ENCODE peak calls at places on chromosomes 7 and 10, in four cellular contexts. B, I, W and U are unnamed samples.

GRCh38 chr10:77844177-77844576 is 82.4 kb downstream of the DLG5 start:
- DNase-seq in W (no peak), I (no peak), B (no peak), U (no peak)

GRCh38 chr7:47474211-47474936 is 107.5 kb downstream of the TNS3 start:
- DNase-seq in W (no peak), B (no peak), I (no peak), U (no peak)

GRCh38 chr10:44766601-44767000 is 144.5 kb upstream of the TMEM72 start:
- DNase-seq in W (no peak), I (no peak), B (no peak), U (no peak)

GRCh38 chr10:48572414-48572813 is 32.5 kb downstream of the ARHGAP22 start:
- DNase-seq in B (no peak), I (no peak), W (no peak), U (no peak)

GRCh38 chr10:97574374-97575100 is 2.0 kb downstream of the ANKRD2 start:
- DNase-seq in W (no peak), B (no peak), I (no peak), U (peak; percentile 74)

GRCh38 chr7:97506728-97507127 is 225.2 kb upstream of the TAC1 start:
- DNase-seq in B (peak; percentile 20), W (no peak), I (no peak), U (no peak)

GRCh38 chr7:151174246-151175046 is 7.0 kb upstream of the GBX1 start:
- DNase-seq in B (no peak), I (peak; percentile 82), W (no peak), U (no peak)

GRCh38 chr10:24465899-24466615 is 257.1 kb downstream of the KIAA1217 start:
- DNase-seq in W (no peak), I (no peak), B (peak; percentile 45), U (peak; percentile 92)

GRCh38 chr10:32413513-32413912 is 32.4 kb upstream of the CCDC7 start:
- DNase-seq in B (no peak), W (no peak), I (no peak), U (no peak)

GRCh38 chr7:157652161-157652953 is 315.6 kb downstream of the DNAJB6 start:
- DNase-seq in I (no peak), B (no peak), W (no peak), U (no peak)

GRCh38 chr7:134648456-134648855 is 1.8 kb downstream of the BPGM start:
- DNase-seq in B (no peak), W (no peak), I (no peak), U (no peak)

GRCh38 chr10:72550239-72550638 is 75.6 kb downstream of the MICU1 start:
- DNase-seq in I (no peak), W (no peak), B (no peak), U (no peak)

GRCh38 chr7:26646666-26647065 is 217.7 kb downstream of the SKAP2 start:
- DNase-seq in W (no peak), B (no peak), I (no peak), U (no peak)

GRCh38 chr7:51430480-51431086 is 114.0 kb upstream of the COBL start:
- DNase-seq in W (peak; percentile 75), B (peak; percentile 5), I (peak; percentile 69), U (peak; percentile 43)

GRCh38 chr7:134865001-134865845 is 85.8 kb downstream of the CALD1 start:
- DNase-seq in W (no peak), B (peak; percentile 19), I (no peak), U (no peak)

GRCh38 chr10:27742195-27742925 is 3.3 kb downstream of the MKX start:
- DNase-seq in B (peak; percentile 38), I (peak; percentile 83), W (peak; percentile 78), U (peak; percentile 41)

GRCh38 chr10:68424454-68425014 is 17.5 kb upstream of the RUFY2 start:
- DNase-seq in W (no peak), B (no peak), I (no peak), U (no peak)

GRCh38 chr7:46908770-46909169 is 673.1 kb downstream of the TNS3 start:
- DNase-seq in W (no peak), B (no peak), I (no peak), U (no peak)

GRCh38 chr10:127534511-127534910 is 14.6 kb upstream of the NPS start:
- DNase-seq in I (no peak), W (no peak), B (no peak), U (no peak)

GRCh38 chr7:132347129-132347528 is 229.1 kb downstream of the PLXNA4 start:
- DNase-seq in B (no peak), W (no peak), I (peak; percentile 20), U (no peak)

GRCh38 chr7:100745184-100745583 is 11.8 kb downstream of the ZAN start:
- DNase-seq in W (peak; percentile 80), B (no peak), I (peak; percentile 31), U (no peak)

GRCh38 chr7:145481985-145482384 is 634.6 kb upstream of the CNTNAP2 start:
- DNase-seq in I (no peak), B (no peak), W (no peak), U (no peak)

GRCh38 chr7:148718431-148718830 is 19.7 kb downstream of the CUL1 start:
- DNase-seq in B (no peak), W (no peak), I (no peak), U (no peak)

GRCh38 chr7:145183069-145183468 is 347.2 kb upstream of the TPK1 start:
- DNase-seq in I (no peak), W (no peak), B (no peak), U (no peak)

GRCh38 chr10:101080933-101081546 is 19.3 kb downstream of the KAZALD1 start:
- DNase-seq in B (no peak), I (peak; percentile 66), W (peak; percentile 39), U (no peak)

GRCh38 chr10:27242951-27243551 is 2.5 kb upstream of the ACBD5 start:
- DNase-seq in B (peak; percentile 70), W (no peak), I (no peak), U (peak; percentile 61)

GRCh38 chr7:91436655-91437054 is 172.4 kb downstream of the FZD1 start:
- DNase-seq in B (no peak), W (no peak), I (no peak), U (no peak)

GRCh38 chr10:26887611-26888215 is 27.0 kb upstream of the ABI1 start:
- DNase-seq in W (no peak), I (no peak), B (no peak), U (no peak)

GRCh38 chr7:158110661-158111555 is 476.7 kb downstream of the PTPRN2 start:
- DNase-seq in I (no peak), W (no peak), B (no peak), U (peak; percentile 40)

GRCh38 chr10:33229252-33229943 is 105.1 kb downstream of the NRP1 start:
- DNase-seq in W (no peak), I (no peak), B (no peak), U (no peak)

DNA sequence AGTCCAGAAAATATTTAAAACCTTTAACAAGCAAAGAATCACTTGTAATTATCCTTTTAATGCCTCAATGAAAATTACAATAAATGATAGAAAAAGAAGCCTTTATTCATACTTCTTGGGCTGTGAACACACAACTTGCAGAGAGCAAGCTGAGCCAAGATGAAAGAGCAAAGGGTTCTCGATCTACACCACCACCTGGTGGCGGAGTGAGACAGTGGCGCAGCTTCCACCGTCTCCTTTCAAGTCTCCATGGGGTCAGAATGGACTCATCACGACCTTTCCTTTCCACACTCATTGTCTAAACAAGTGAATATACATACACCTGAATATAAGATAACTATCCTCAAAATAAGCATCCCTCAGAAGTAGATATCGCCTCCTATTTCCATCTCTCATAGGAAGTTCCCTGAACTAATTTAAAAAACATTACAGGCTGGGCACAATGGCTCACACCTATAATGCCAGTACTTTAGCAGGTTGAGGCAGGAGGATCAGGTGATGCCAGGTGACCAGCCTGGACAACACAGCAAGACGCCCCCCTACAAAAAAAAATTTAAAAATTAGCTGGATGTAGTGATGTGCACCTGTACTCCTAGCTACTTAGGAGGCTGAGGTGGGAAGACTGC is 40.7 kb downstream of the ATE1 start:
- DNase-seq in I (peak; percentile 74), W (peak; percentile 44), B (no peak), U (peak; percentile 61)
- TF ChIP-seq CBFB in I (no peak), W (no peak), B (no peak), U (no peak)

GRCh38 chr7:136266457-136266856 is 289.3 kb upstream of the MTPN start:
- DNase-seq in W (no peak), I (no peak), B (no peak), U (no peak)

GRCh38 chr7:136272934-136273333 is 295.8 kb upstream of the MTPN start:
- DNase-seq in W (no peak), I (no peak), B (no peak), U (no peak)

DNA sequence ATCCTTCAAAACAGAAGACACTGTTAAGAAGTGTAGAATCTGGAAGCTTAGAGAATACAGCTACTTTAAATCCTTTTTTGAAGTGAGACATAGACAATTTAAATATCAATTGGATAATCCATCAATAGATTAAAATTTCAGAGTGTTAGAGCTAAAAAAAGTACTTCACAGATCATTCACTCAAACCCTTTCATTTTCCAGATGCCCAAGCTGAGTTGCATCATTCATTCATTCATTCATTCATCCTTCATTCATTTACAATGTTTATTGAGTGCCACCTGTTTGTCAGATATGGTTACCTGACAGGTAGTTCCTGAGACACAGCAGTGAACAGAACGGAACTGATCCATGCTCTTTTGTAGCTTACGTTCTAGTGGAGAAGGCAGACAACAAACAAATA is 290.7 kb upstream of the MTPN start:
- DNase-seq in W (no peak), I (no peak), B (no peak), U (no peak)
- TF ChIP-seq CBFB in W (no peak), I (no peak), B (no peak), U (no peak)

GRCh38 chr7:128359939-128360338 is 1.6 kb downstream of the PRRT4 start:
- DNase-seq in I (no peak), B (no peak), W (no peak), U (no peak)

GRCh38 chr7:128358233-128358632 is 3.3 kb downstream of the PRRT4 start:
- DNase-seq in I (no peak), W (no peak), B (no peak), U (no peak)

GRCh38 chr7:128359336-128359735 is 2.2 kb downstream of the PRRT4 start:
- DNase-seq in B (no peak), W (no peak), I (no peak), U (no peak)

GRCh38 chr7:128356546-128357365 is 4.7 kb downstream of the PRRT4 start:
- DNase-seq in W (no peak), I (no peak), B (no peak), U (no peak)

DNA sequence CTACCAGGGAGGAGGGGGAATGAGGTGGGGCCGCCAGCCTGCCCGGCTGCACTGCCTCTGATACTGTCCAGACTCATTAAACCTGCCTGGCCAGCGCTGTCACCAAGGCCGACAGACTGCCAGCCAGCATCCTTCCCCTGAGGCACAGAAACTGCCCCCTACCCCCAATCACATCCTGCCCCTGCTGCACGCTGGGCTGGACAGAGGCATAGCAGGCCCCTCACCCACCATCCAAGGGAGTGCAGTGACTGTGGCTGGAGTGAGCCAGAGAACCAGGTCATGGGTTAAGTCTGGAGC is 4.2 kb downstream of the PRRT4 start:
- DNase-seq in B (no peak), I (no peak), W (no peak), U (no peak)
- TF ChIP-seq CBFB in B (no peak), I (no peak), W (no peak), U (no peak)

DNA sequence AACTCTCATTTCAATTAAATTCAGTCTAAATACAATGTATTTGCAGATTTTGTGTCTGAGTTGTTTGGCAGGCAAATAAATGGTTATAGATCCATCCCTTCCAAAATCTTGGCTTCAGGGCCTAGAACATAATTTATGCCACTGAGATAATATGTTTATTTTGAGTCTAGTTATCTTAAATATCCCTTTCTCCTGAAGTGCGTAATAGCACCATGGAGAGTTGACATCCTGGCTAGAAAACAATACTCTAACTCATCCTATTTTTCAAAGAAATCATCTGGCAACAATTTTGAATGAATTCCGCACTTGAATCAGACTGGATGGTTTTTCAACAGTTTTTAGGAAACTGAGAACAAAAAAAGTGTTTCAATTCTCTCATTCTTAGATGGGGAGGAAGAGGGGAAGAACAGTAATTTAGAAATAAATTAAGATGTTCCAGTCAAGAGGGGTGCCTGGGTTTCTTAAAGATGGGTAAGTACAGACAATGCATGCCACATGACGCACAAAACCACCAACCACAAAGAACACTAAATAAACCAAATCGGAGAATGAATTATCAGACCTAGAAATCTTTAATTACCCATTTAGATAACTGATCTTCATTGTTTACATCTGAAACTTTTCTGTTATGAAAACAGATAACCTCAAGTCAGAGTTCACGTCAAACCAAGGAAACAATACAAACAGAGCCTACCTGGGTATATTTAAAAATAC is 228.7 kb upstream of the PTN start:
- DNase-seq in I (no peak), B (no peak), W (no peak), U (no peak)
- TF ChIP-seq CBFB in I (no peak), B (no peak), W (no peak), U (no peak)